ENCODE peak calls at places on chromosomes 4 and X, in seven cellular contexts. Z, F, X, K, R, D and T are unnamed samples.

GRCh38 chr4:56821394-56822263 is at the start of gene SPINK2:
- DNase-seq in F (peak; percentile 68), D (no peak), Z (peak; percentile 41), X (no peak), R (peak; percentile 91), K (peak; percentile 45), T (no peak)

GRCh38 chrX:47078129-47079043 is at the start of gene RGN:
- DNase-seq in D (no peak), X (no peak), Z (no peak), F (no peak), R (no peak), K (no peak), T (no peak)

GRCh38 chr4:128979934-128980333 is 113.4 kb downstream of the SCLT1 start:
- DNase-seq in F (peak; percentile 67), Z (no peak), K (no peak), R (no peak), X (peak; percentile 82), D (no peak), T (peak; percentile 70)

GRCh38 chr4:8331567-8331955 is 62.0 kb downstream of the HTRA3 start:
- DNase-seq in D (no peak), K (no peak), F (no peak), R (peak; percentile 34), Z (no peak), X (no peak), T (no peak)

GRCh38 chr4:24143741-24144140 is 253.9 kb upstream of the PPARGC1A start:
- DNase-seq in D (peak; percentile 4), Z (no peak), X (no peak), K (no peak), R (no peak), F (no peak), T (no peak)

GRCh38 chrX:2401590-2402360 is 99.0 kb downstream of the DHRSX start:
- DNase-seq in K (no peak), F (no peak), R (no peak), D (no peak), Z (no peak), X (no peak), T (peak; percentile 49)

GRCh38 chr4:16779028-16779675 is 119.3 kb downstream of the LDB2 start:
- DNase-seq in F (no peak), K (no peak), R (no peak), Z (no peak), X (no peak), D (no peak), T (no peak)

GRCh38 chr4:4662230-4662629 is 120.4 kb upstream of the STX18 start:
- DNase-seq in F (no peak), R (no peak), D (no peak), X (no peak), K (no peak), Z (no peak), T (no peak)

GRCh38 chrX:103153661-103154060 is 60.7 kb upstream of the NXF3 start:
- DNase-seq in K (no peak), R (no peak), F (no peak), X (no peak), Z (no peak), D (no peak), T (no peak)

GRCh38 chr4:78168029-78168428 is 110.9 kb downstream of the FRAS1 start:
- DNase-seq in F (peak; percentile 94), X (no peak), D (no peak), Z (no peak), K (no peak), R (no peak), T (no peak)

GRCh38 chrX:66638591-66639500 is at the start of gene EDA2R:
- DNase-seq in X (peak; percentile 77), R (peak; percentile 70), D (peak; percentile 0), K (peak; percentile 74), F (no peak), Z (no peak), T (peak; percentile 83)

GRCh38 chr4:86496094-86497060 is 97.7 kb upstream of the PTPN13 start:
- DNase-seq in X (peak; percentile 25), Z (no peak), F (peak; percentile 48), K (no peak), R (no peak), D (no peak), T (peak; percentile 72)

GRCh38 chrX:39244146-39244545 is 442.9 kb downstream of the MID1IP1 start:
- DNase-seq in F (no peak), Z (no peak), K (no peak), D (no peak), R (no peak), X (no peak), T (no peak)

GRCh38 chr4:140049924-140050681 is 103.9 kb downstream of the MAML3 start:
- DNase-seq in Z (no peak), F (peak; percentile 83), K (peak; percentile 35), X (no peak), R (no peak), D (no peak), T (no peak)

GRCh38 chr4:7426525-7427171 is 8.1 kb downstream of the PSAPL1 start:
- DNase-seq in X (no peak), Z (no peak), F (no peak), K (peak; percentile 6), D (no peak), R (peak; percentile 66), T (no peak)

GRCh38 chrX:112851161-112851779 is 10.6 kb upstream of the AMOT start:
- DNase-seq in F (peak; percentile 93), R (no peak), Z (no peak), X (no peak), K (peak; percentile 28), D (no peak), T (no peak)

GRCh38 chr4:70901607-70901983 is 574 bp upstream of the MOB1B start:
- DNase-seq in K (no peak), Z (no peak), D (no peak), F (no peak), X (no peak), R (no peak), T (no peak)

GRCh38 chr4:152321923-152322322 is 214.0 kb downstream of the FBXW7 start:
- DNase-seq in Z (no peak), X (no peak), D (no peak), F (no peak), K (no peak), R (no peak), T (no peak)

GRCh38 chrX:18582910-18583493 is 88.9 kb downstream of the RS1 start:
- DNase-seq in F (peak; percentile 45), Z (no peak), X (no peak), R (no peak), K (no peak), D (no peak), T (no peak)

GRCh38 chr4:140106277-140106842 is 47.6 kb downstream of the MAML3 start:
- DNase-seq in K (no peak), R (no peak), F (no peak), X (no peak), Z (no peak), D (no peak), T (no peak)

GRCh38 chr4:54509057-54509456 is 148.7 kb upstream of the KIT start:
- DNase-seq in R (no peak), Z (no peak), X (no peak), F (peak; percentile 46), D (no peak), K (no peak), T (no peak)

GRCh38 chr4:168589154-168589553 is 92.3 kb downstream of the PALLD start:
- DNase-seq in Z (no peak), D (no peak), K (no peak), R (no peak), X (peak; percentile 88), F (peak; percentile 79), T (peak; percentile 70)

GRCh38 chr4:73341454-73341853 is 62.6 kb upstream of the ALB start:
- DNase-seq in F (peak; percentile 66), X (peak; percentile 60), Z (no peak), R (no peak), D (peak; percentile 22), K (no peak), T (peak; percentile 37)

GRCh38 chr4:69070590-69070989 is 25.7 kb upstream of the UGT2B7 start:
- DNase-seq in R (no peak), D (no peak), F (no peak), Z (no peak), X (no peak), K (no peak), T (no peak)

GRCh38 chr4:164937576-164938270 is 39.7 kb downstream of the TRIM61 start:
- DNase-seq in X (peak; percentile 22), K (no peak), D (no peak), F (peak; percentile 62), Z (no peak), R (no peak), T (no peak)

GRCh38 chr4:78612398-78613005 is 60.9 kb downstream of the ANXA3 start:
- DNase-seq in F (peak; percentile 53), X (peak; percentile 46), K (peak; percentile 23), Z (no peak), D (no peak), R (no peak), T (peak; percentile 12)

GRCh38 chrX:150207733-150208132 is 155.4 kb upstream of the MAMLD1 start:
- DNase-seq in X (no peak), K (no peak), Z (no peak), D (no peak), R (no peak), F (no peak), T (no peak)

GRCh38 chr4:73223258-73223651 is 35.3 kb downstream of the ANKRD17 start:
- DNase-seq in K (no peak), R (no peak), X (no peak), F (no peak), D (no peak), Z (no peak), T (no peak)